ENCODE peak calls at places on chromosomes 12 and 14, in four cellular contexts. A, H, U and Z are unnamed samples.

GRCh38 chr14:100028990-100029677 is 36.1 kb upstream of the EVL start:
- DNase-seq in A (no peak), H (no peak), U (no peak), Z (no peak)

GRCh38 chr12:6154730-6155459 is 30.4 kb upstream of the VWF start:
- DNase-seq in A (no peak), H (peak), U (no peak), Z (no peak)

GRCh38 chr14:31442284-31442683 is 15.0 kb downstream of the DTD2 start:
- DNase-seq in A (no peak), H (no peak), U (no peak), Z (no peak)

GRCh38 chr12:1593232-1594044 is 943 bp downstream of the FBXL14 start:
- DNase-seq in A (no peak), H (peak), U (no peak), Z (no peak)

GRCh38 chr12:123056053-123056452 is 75.6 kb downstream of the ARL6IP4 start:
- DNase-seq in A (peak), H (no peak), U (no peak), Z (peak)

GRCh38 chr12:97493729-97494128 is 31.1 kb downstream of the RMST start:
- DNase-seq in A (no peak), H (no peak), U (no peak), Z (no peak)

GRCh38 chr12:8032242-8033152 is at the start of gene FOXJ2:
- DNase-seq in A (peak), H (peak), U (peak), Z (no peak)

GRCh38 chr12:24944598-24944975 is 4.3 kb downstream of the BCAT1 start:
- DNase-seq in A (no peak), H (no peak), U (no peak), Z (no peak)

GRCh38 chr14:75537071-75537470 is 14.8 kb downstream of the BATF start:
- DNase-seq in A (no peak), H (no peak), U (no peak), Z (no peak)

GRCh38 chr12:75876843-75877587 is 154.6 kb downstream of the PHLDA1 start:
- DNase-seq in A (no peak), H (no peak), U (no peak), Z (no peak)

GRCh38 chr14:54087376-54087775 is 130.8 kb upstream of the BMP4 start:
- DNase-seq in A (no peak), H (no peak), U (no peak), Z (no peak)

GRCh38 chr12:607541-608001 is 55.7 kb downstream of the NINJ2 start:
- DNase-seq in A (no peak), H (no peak), U (no peak), Z (no peak)

GRCh38 chr14:99268776-99269510 is 3.1 kb downstream of the BCL11B start:
- DNase-seq in A (no peak), H (no peak), U (no peak), Z (no peak)

GRCh38 chr14:76919811-76920571 is 93.8 kb downstream of the LRRC74A start:
- DNase-seq in A (no peak), H (peak), U (peak), Z (no peak)

GRCh38 chr12:57524814-57525614 is 2.4 kb downstream of the MBD6 start:
- DNase-seq in A (no peak), H (no peak), U (no peak), Z (no peak)

GRCh38 chr12:118059645-118060275 is 1.2 kb downstream of the WSB2 start:
- DNase-seq in A (no peak), H (no peak), U (no peak), Z (no peak)

GRCh38 chr12:118060301-118061010 is 523 bp downstream of the WSB2 start:
- DNase-seq in A (peak), H (no peak), U (no peak), Z (no peak)

GRCh38 chr12:118058227-118058626 is 2.8 kb downstream of the WSB2 start:
- DNase-seq in A (no peak), H (no peak), U (no peak), Z (no peak)

GRCh38 chr12:118061011-118061875 is at the start of gene WSB2:
- DNase-seq in A (peak), H (peak), U (no peak), Z (no peak)

DNA sequence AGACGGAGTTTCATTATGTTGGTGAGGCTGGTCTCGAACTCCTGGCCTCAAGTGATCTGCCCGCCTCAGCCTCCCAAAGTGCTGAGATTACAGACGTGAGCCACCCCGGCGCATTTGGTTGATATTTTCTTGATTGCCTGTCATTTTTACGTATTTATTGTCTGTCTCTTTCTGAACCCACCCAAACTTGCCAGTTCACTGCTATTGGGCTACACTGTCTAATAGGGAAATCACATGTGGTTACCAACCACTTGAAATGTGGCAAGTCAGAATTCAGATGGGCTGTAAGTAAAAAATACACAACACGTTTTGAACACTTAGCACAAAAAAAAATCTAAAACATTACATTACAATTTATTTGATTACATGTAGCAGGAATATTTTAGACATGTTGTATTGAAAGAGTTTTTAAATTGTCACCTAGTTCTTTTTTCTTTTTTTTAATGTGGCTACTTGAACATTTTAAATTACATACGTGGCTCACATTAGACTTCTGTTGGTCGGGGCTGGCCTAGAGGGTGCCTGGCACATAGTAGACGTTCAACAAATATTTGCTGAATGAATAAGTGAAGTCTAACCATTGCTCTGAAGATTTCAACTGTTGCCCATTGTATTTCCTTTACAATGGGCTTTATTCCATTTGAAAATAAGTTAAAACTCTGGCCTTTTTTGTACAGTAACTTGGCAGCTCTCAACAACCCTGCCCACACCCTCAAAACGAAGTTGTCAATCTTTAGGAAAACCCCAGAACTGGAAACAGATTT is 1.9 kb downstream of the WSB2 start:
- DNase-seq in A (no peak), H (no peak), U (peak), Z (no peak)
- TF ChIP-seq ELF1 in A (no peak), H (no peak), U (no peak), Z (no peak)

DNA sequence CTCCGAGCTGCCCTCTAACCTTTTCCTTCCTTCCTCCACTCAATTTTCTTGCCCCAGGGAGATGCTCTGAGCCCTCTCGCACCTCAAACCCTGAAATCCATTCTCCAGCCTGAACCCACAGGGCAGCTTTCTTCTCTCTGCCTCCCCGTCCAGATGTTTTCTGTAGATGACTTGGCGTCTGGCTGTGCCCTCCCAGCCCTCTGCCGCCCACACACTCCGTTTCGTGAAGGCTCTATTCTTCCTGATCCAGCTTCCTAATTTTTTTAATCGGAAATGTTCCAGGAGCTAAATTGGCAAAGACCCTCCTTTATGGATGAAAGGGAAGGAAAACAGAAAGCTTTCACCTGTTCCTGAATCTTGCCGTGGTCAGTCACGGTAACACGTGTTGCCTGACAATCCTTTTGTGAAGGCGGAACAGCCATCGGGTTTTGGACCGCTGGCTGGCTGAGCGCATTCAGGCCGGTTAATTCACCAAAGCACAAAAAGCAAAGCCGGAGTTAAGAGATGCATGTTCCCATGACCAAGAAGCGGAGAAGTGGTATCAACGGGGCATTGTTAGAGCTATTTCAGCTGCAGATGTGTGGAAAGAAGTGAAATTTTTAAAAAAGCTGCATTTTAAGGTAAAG is 70.2 kb upstream of the FBRSL1 start:
- DNase-seq in A (no peak), H (peak), U (no peak), Z (no peak)
- TF ChIP-seq ELF1 in A (no peak), H (no peak), U (no peak), Z (no peak)

DNA sequence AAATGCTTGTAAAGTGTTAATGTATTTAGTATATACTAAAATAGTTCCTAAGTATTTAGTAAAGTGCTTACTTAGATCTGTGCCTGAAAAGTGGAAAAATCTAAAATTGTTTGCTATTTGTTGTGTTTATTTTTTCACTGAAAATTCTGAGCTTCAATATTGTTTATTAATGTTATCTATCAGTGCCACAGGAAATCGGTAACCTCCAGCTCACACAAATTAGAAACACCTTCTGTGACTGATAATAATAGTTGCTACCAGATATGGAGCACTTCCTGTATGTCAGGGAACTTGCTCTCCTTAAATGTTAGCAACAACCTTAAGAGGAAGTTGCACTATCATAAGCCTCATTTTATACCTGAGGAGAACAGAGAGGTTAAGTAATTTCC is 735 bp upstream of the LRP10 start:
- DNase-seq in A (no peak), H (no peak), U (no peak), Z (no peak)
- TF ChIP-seq ELF1 in A (peak), H (no peak), U (no peak), Z (peak)

DNA sequence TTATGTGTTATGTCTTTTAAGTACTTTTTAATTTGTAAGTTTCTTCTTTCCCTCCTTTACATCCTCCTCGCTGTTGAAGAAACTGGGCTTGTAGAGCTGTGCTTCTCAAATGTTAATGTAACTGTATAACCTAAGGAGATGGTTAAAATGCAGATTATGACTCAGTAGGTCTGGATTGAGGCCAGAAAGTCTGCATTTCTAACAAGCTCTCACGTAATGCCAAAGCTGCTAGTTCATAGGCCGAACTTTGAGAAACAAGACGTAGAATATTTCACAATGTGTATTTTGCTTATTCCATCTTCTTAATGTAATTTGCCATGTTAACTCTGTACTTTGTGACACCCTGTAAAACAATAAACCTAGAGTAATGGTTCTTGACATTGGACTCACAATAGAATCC is 193.3 kb upstream of the SYT1 start:
- DNase-seq in A (no peak), H (no peak), U (no peak), Z (no peak)
- TF ChIP-seq ELF1 in A (no peak), H (no peak), U (no peak), Z (no peak)

DNA sequence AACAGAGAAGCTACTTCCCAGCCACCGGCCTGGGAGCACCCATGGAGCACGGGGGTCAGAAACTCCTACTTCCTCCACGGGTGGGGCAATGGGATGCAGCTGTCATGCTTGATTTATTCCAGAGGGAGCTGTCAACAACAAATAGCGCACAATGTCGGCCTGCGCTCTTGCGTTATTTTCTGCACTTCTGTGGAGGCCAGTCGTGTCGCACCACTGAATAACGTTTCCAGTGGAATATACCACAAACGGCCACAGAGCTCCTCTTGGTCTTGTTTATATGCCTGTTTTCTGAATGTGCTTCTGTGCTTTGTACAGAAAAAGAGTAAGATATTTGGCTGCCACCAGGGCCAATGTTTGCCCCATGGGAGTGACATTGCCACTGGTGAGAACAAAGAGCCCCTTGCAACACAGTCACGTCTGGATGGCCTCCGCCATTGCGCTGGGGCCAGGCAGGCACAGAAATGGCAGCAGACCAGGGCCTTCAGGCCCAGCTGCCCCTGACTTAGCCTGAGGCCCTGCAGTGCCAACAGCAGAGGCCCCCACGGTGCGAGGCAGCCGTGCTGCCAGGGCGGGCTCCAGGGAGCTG is 28.8 kb upstream of the TMEM179 start:
- DNase-seq in A (no peak), H (peak), U (no peak), Z (no peak)
- TF ChIP-seq ELF1 in A (no peak), H (no peak), U (no peak), Z (no peak)

GRCh38 chr14:78403278-78403815 is 233.2 kb downstream of the NRXN3 start:
- DNase-seq in A (no peak), H (no peak), U (no peak), Z (no peak)
- TF ChIP-seq ELF1 in A (no peak), H (no peak), U (no peak), Z (no peak)

GRCh38 chr12:111523587-111523986 is 75.5 kb downstream of the ATXN2 start:
- DNase-seq in A (no peak), H (no peak), U (no peak), Z (no peak)

GRCh38 chr12:111519083-111519482 is 80.0 kb downstream of the ATXN2 start:
- DNase-seq in A (no peak), H (no peak), U (no peak), Z (no peak)

DNA sequence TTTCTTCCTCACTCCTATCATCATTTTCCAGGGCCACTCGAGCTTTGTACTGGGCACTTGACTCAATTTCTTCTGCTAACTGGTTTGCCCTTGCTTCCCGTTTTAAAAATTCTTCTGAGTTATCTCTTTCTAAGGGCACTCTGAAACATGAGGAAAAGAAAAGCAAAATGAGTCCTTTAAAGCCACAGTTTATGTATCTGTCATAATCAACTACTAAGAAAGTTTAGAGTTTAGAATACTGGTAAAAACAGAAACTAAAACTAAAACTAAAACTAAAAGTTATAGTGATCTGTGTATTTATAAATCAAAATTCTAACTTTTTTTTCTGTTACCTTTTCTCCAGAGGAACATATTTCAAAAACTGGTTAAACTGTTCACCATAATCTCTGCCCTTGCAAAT is 79.2 kb downstream of the ATXN2 start:
- DNase-seq in A (no peak), H (no peak), U (no peak), Z (no peak)
- TF ChIP-seq ELF1 in A (no peak), H (no peak), U (no peak), Z (no peak)

GRCh38 chr14:79510659-79511058 is 700.6 kb downstream of the DIO2 start:
- DNase-seq in A (no peak), H (no peak), U (no peak), Z (no peak)
- TF ChIP-seq ELF1 in A (no peak), H (no peak), U (no peak), Z (no peak)

DNA sequence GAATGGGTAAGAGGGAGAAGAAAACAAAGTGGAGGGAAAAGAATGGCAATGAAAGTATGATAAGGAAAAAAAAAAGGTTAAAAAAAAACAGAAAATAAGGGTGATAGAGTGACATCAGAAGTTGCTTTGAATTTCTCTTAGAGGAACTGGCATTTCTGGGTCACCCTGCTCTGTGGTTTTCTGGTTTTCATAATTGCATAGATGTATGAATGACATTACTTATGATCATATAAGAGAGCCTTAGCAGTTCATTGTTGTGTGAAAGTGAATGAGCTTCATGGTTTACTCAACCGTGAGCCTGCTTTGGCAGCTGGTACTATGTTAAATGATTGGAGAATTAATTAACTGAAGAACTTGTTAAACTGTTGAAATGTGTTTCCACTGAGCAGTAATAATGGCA is 336.3 kb upstream of the FBXO33 start:
- DNase-seq in A (no peak), H (no peak), U (no peak), Z (no peak)
- TF ChIP-seq ELF1 in A (no peak), H (no peak), U (no peak), Z (no peak)